ENCODE peak calls at places on chromosomes 4 and X, in six cellular contexts. V is neural progenitor cell, N is ovary, H is left lung, P is cardiac muscle cell, X is fibroblast of lung. J is an unnamed sample. For H3K4me1, the result is how much of the 10 kb centered on the place peaks cover.

GRCh38 chr4:18733956-18734872 is 712.7 kb upstream of the LCORL start:
- DNase-seq in V (no peak), N (no peak), H (no peak), P (peak), X (no peak), J (no peak)

GRCh38 chr4:154911608-154912098 is 130.6 kb downstream of the RBM46 start:
- DNase-seq in V (no peak), N (no peak), H (no peak), P (no peak), X (no peak), J (no peak)

GRCh38 chr4:8316251-8316771 is 46.8 kb downstream of the HTRA3 start:
- DNase-seq in V (no peak), N (peak), H (peak), P (no peak), X (no peak), J (no peak)

GRCh38 chr4:114839986-114840385 is 241.4 kb downstream of the UGT8 start:
- DNase-seq in V (no peak), N (no peak), H (no peak), P (no peak), X (no peak), J (no peak)

GRCh38 chrX:134396174-134396573 is 63.8 kb upstream of the HPRT1 start:
- DNase-seq in V (peak), N (no peak), H (no peak), P (peak), X (no peak), J (peak)

GRCh38 chr4:8865681-8866310 is 5.8 kb downstream of the HMX1 start:
- DNase-seq in V (no peak), N (no peak), H (peak), P (no peak), X (no peak), J (no peak)

GRCh38 chrX:127606590-127606989 is 445.6 kb downstream of the ACTRT1 start:
- DNase-seq in V (no peak), N (no peak), H (no peak), P (no peak), X (no peak), J (no peak)

GRCh38 chr4:108060164-108060563 is 70.5 kb downstream of the HADH start:
- DNase-seq in V (peak), N (no peak), H (no peak), P (peak), X (peak), J (peak)

GRCh38 chr4:63618883-63619573 is 790.2 kb downstream of the TECRL start:
- DNase-seq in V (peak), N (no peak), H (no peak), P (peak), X (no peak), J (no peak)

GRCh38 chr4:109879081-109879480 is 31.2 kb downstream of the LRIT3 start:
- DNase-seq in V (no peak), N (no peak), H (peak), P (no peak), X (no peak), J (no peak)

GRCh38 chr4:169175035-169175434 is 95.7 kb downstream of the SH3RF1 start:
- DNase-seq in V (no peak), N (no peak), H (no peak), P (no peak), X (no peak), J (no peak)

GRCh38 chr4:151931563-151931962 is 170.8 kb upstream of the GATB start:
- DNase-seq in V (no peak), N (no peak), H (no peak), P (no peak), X (no peak), J (no peak)

GRCh38 chrX:76253432-76253831 is 80.6 kb downstream of the PBDC1 start:
- DNase-seq in V (peak), N (peak), H (no peak), P (peak), X (peak), J (peak)

GRCh38 chrX:47215291-47215900 is 3.1 kb upstream of the CDK16 start:
- DNase-seq in V (no peak), N (no peak), H (no peak), P (no peak), X (no peak), J (no peak)

GRCh38 chrX:23784487-23785301 is 1.7 kb downstream of the SAT1 start:
- DNase-seq in V (no peak), N (no peak), H (no peak), P (no peak), X (peak), J (no peak)

GRCh38 chrX:107718156-107718621 is 57.4 kb downstream of the TSC22D3 start:
- DNase-seq in V (peak), N (peak), H (no peak), P (peak), X (peak), J (peak)

GRCh38 chr4:150874386-150875226 is 140.5 kb downstream of the LRBA start:
- DNase-seq in V (no peak), N (no peak), H (peak), P (no peak), X (peak), J (no peak)

DNA sequence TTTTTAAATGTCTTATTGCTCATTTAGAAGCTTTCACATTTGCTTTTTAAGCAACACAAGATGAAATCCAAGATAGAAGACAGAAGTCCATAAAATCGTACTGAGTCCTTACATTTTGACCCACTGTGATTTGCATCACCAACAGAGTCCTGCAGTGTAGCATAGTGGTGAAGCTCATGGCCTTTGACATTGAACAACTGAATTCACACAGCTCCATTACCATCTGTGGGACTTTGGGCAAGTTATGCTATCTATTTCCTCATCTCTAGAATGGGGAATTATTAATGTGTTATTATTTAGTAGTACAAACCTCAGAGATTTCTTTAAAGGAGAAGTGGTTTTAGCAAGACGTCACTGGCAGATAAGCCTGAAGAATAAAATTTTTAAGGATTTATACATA is 10.7 kb downstream of the GPRIN3 start:
- DNase-seq in V (no peak), N (no peak), H (no peak), P (no peak), X (no peak), J (peak)
- H3K4me1 ChIP-seq in V (under half), N (under half), H (under half), P (half or more), X (under half), J (under half)

GRCh38 chr4:113433536-113434246 is 327.8 kb downstream of the CAMK2D start:
- DNase-seq in V (no peak), N (no peak), H (no peak), P (no peak), X (peak), J (no peak)
- H3K4me1 ChIP-seq in V (under half), N (under half), H (under half), P (under half), X (under half), J (under half)

GRCh38 chr4:23876418-23877089 is 13.3 kb downstream of the PPARGC1A start:
- DNase-seq in V (no peak), N (no peak), H (no peak), P (no peak), X (no peak), J (no peak)
- H3K4me1 ChIP-seq in V (under half), N (under half), H (under half), P (half or more), X (under half), J (under half)

GRCh38 chrX:40169193-40170086 is 71.7 kb upstream of the BCOR start:
- DNase-seq in V (peak), N (peak), H (peak), P (peak), X (peak), J (peak)
- H3K4me1 ChIP-seq in V (under half), N (under half), H (under half), P (half or more), X (under half), J (under half)

GRCh38 chrX:49192722-49193328 is 6.7 kb upstream of the PRICKLE3 start:
- DNase-seq in V (peak), N (no peak), H (no peak), P (no peak), X (peak), J (no peak)

GRCh38 chrX:49191033-49191871 is 5.1 kb upstream of the PRICKLE3 start:
- DNase-seq in V (peak), N (peak), H (peak), P (peak), X (peak), J (peak)

GRCh38 chrX:49197543-49198087 is 2.4 kb downstream of the SYP start:
- DNase-seq in V (no peak), N (no peak), H (no peak), P (no peak), X (no peak), J (no peak)

GRCh38 chrX:49190783-49191032 is 4.5 kb upstream of the PRICKLE3 start:
- DNase-seq in V (no peak), N (no peak), H (no peak), P (no peak), X (no peak), J (no peak)

GRCh38 chrX:49193542-49193964 is 6.4 kb downstream of the SYP start:
- DNase-seq in V (no peak), N (no peak), H (no peak), P (no peak), X (no peak), J (no peak)
- H3K4me1 ChIP-seq in V (under half), N (under half), H (under half), P (under half), X (under half), J (under half)

DNA sequence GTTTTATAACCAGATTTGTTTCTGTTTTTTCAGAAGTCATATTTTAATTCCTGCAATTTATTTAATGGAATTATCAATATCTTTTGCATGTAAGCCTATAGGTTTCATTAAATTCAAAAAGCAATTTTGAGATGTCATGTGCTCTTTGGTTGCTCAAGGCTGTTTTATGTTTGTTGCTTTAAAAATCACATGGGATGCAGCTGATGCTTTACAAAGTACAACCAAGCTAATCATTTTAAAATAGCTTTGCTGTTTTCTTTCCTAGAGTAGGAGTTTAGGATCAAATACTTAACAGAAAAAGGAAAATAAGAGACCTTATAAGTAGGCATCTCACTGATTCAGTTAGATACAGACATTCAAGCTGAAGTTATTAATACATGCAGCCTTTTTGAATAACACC is 11.3 kb downstream of the CPEB2 start:
- DNase-seq in V (no peak), N (no peak), H (no peak), P (no peak), X (no peak), J (no peak)
- H3K4me1 ChIP-seq in V (under half), N (under half), H (under half), P (half or more), X (under half), J (under half)

GRCh38 chr4:183831026-183831446 is 74.1 kb upstream of the STOX2 start:
- DNase-seq in V (no peak), N (peak), H (no peak), P (no peak), X (no peak), J (no peak)

GRCh38 chr4:183832776-183833450 is 72.2 kb upstream of the STOX2 start:
- DNase-seq in V (no peak), N (no peak), H (no peak), P (no peak), X (no peak), J (no peak)

GRCh38 chr4:183834252-183834651 is 70.9 kb upstream of the STOX2 start:
- DNase-seq in V (no peak), N (no peak), H (no peak), P (no peak), X (no peak), J (no peak)

GRCh38 chr4:183830438-183830985 is 74.6 kb upstream of the STOX2 start:
- DNase-seq in V (no peak), N (no peak), H (no peak), P (no peak), X (no peak), J (no peak)

GRCh38 chr4:183831689-183832088 is 73.4 kb upstream of the STOX2 start:
- DNase-seq in V (no peak), N (no peak), H (no peak), P (no peak), X (no peak), J (no peak)
- H3K4me1 ChIP-seq in V (under half), N (under half), H (under half), P (under half), X (under half), J (under half)

DNA sequence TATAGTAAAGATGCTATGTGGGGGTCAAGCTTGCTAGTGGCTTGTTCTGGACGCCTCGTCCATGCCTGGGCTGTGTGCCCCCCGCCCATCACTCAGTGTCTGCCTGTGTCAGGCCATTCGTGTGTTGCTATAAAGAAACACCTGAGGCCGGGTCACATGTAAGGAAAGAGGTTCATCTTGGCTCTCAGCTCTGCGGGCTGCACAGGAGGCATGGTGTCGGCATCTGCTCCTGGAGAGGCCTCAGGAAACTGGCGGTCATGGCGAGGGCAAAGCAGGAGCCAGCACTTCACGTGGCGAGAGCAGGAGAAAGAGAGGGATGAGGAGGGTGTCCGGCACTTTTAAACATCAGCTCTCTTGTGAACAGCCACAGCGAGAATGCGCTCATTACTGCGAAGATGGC is 25.2 kb downstream of the PIGG start:
- DNase-seq in V (no peak), N (no peak), H (no peak), P (no peak), X (no peak), J (no peak)
- H3K4me1 ChIP-seq in V (under half), N (under half), H (under half), P (under half), X (under half), J (under half)

GRCh38 chr4:184316821-184317220 is 99.1 kb upstream of the ENPP6 start:
- DNase-seq in V (no peak), N (no peak), H (no peak), P (no peak), X (no peak), J (no peak)
- H3K4me1 ChIP-seq in V (under half), N (under half), H (under half), P (under half), X (under half), J (under half)

GRCh38 chr4:184614509-184614908 is 34.7 kb downstream of the CASP3 start:
- DNase-seq in V (no peak), N (no peak), H (no peak), P (no peak), X (no peak), J (no peak)

GRCh38 chr4:184620208-184620867 is 28.9 kb downstream of the CASP3 start:
- DNase-seq in V (no peak), N (no peak), H (no peak), P (no peak), X (no peak), J (no peak)

GRCh38 chr4:184613405-184613804 is 35.8 kb downstream of the CASP3 start:
- DNase-seq in V (no peak), N (no peak), H (no peak), P (no peak), X (no peak), J (no peak)

GRCh38 chr4:184617611-184618196 is 31.5 kb downstream of the CASP3 start:
- DNase-seq in V (no peak), N (no peak), H (no peak), P (no peak), X (no peak), J (peak)

DNA sequence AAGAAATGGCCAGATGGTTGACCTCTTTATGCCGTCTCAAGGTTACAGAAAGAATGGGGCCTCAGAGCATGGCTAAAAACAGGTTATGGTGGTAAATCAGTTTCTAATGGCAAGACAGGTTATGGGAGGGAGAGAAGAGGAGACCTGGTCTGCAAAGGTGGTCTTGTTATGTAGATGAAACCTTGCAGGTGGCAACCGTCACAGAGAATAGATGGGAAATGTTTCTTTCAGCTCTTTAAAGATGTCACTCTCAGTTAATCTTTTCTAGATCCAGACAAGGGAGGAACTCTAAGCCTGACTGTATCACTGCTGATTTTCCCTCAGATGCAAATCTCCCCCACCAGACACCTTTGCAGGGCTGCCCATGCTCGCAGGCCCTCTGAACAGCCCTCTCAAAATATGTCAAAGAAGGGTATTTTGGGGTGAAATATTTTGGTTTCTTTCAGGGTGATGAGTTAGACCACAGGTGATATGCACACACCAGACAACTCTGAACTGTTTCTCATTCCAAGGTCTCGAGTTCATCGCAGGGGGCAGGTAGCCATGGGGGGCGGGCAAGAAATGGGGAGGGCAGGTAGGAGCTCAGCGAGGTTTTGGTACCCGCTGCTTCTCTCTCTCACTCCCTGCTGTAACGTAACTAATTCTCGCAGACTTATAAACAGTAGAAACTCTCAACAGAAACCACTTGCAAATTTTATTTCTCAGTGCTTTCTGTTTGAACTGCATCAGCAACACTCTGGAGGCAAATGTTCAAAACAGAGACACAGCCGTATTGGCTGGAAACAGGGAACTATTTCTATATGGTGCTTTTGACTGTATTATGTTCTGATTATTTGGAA is 32.4 kb downstream of the CASP3 start:
- DNase-seq in V (no peak), N (no peak), H (no peak), P (no peak), X (no peak), J (no peak)
- H3K4me1 ChIP-seq in V (under half), N (under half), H (under half), P (under half), X (under half), J (under half)

J was measured in small intestine.